ENCODE peak calls at places on chromosomes 4 and X, in ten cellular contexts. G, Q, M, R, Z, L, C, P, W and N are unnamed samples.

GRCh38 chr4:15926486-15926885 is 12.1 kb downstream of the FGFBP1 start:
- DNase-seq in Z (no peak), W (no peak), G (no peak), L (peak; percentile 71), Q (no peak), M (no peak), C (no peak), P (no peak), R (no peak), N (no peak)

GRCh38 chrX:102624105-102624504 is 24.8 kb downstream of the ARMCX5 start:
- DNase-seq in W (no peak), L (no peak), R (peak; percentile 19), Q (no peak), P (no peak), M (no peak), C (no peak), Z (no peak), G (no peak), N (no peak)

GRCh38 chr4:182142146-182143085 is 100.8 kb upstream of the TENM3 start:
- DNase-seq in W (no peak), R (peak; percentile 8), P (no peak), C (peak; percentile 47), Z (no peak), G (peak; percentile 44), Q (no peak), L (no peak), M (no peak), N (no peak)

GRCh38 chrX:109533631-109534030 is 3.0 kb upstream of the NXT2 start:
- DNase-seq in C (no peak), P (no peak), M (no peak), Q (no peak), G (no peak), W (no peak), R (no peak), L (peak; percentile 78), Z (no peak), N (no peak)

GRCh38 chr4:106369456-106370060 is 980 bp upstream of the GIMD1 start:
- DNase-seq in G (peak; percentile 61), C (peak; percentile 51), L (peak; percentile 66), W (peak; percentile 66), P (no peak), Z (no peak), M (no peak), R (peak; percentile 18), Q (peak; percentile 35), N (peak; percentile 80)

GRCh38 chr4:158020175-158020574 is 152.7 kb downstream of the GASK1B start:
- DNase-seq in W (peak; percentile 60), G (peak; percentile 48), C (no peak), P (peak; percentile 79), R (no peak), Q (no peak), M (no peak), Z (no peak), L (peak; percentile 87), N (peak; percentile 90)

GRCh38 chrX:119617511-119618164 is 11.4 kb upstream of the NKRF start:
- DNase-seq in Z (no peak), Q (no peak), W (no peak), M (no peak), P (no peak), G (no peak), C (no peak), R (no peak), L (no peak), N (no peak)

GRCh38 chr4:80471701-80472100 is 136.2 kb downstream of the CFAP299 start:
- DNase-seq in Z (no peak), M (no peak), P (no peak), R (no peak), Q (no peak), L (peak; percentile 13), W (no peak), C (no peak), G (no peak), N (peak; percentile 7)

GRCh38 chr4:38829237-38829636 is 24.6 kb upstream of the TLR1 start:
- DNase-seq in Z (no peak), Q (no peak), L (no peak), C (no peak), R (no peak), G (no peak), M (no peak), P (no peak), W (no peak), N (no peak)

GRCh38 chr4:54971474-54971950 is 153.9 kb downstream of the KDR start:
- DNase-seq in L (peak; percentile 69), Z (no peak), M (no peak), W (peak; percentile 22), Q (no peak), R (peak; percentile 38), C (peak; percentile 38), P (peak; percentile 21), G (peak; percentile 72), N (peak; percentile 18)

GRCh38 chr4:20253799-20254409 is 2.2 kb downstream of the SLIT2 start:
- DNase-seq in Q (no peak), G (peak; percentile 49), L (no peak), W (no peak), P (no peak), C (peak; percentile 30), Z (no peak), R (peak; percentile 40), M (no peak), N (no peak)

GRCh38 chr4:1843852-1844251 is 12.1 kb downstream of the LETM1 start:
- DNase-seq in G (peak; percentile 48), Q (no peak), L (no peak), P (peak; percentile 31), W (no peak), M (no peak), R (peak; percentile 51), Z (no peak), C (no peak), N (no peak)

GRCh38 chrX:39957816-39958561 is 139.8 kb downstream of the BCOR start:
- DNase-seq in W (no peak), Q (no peak), M (no peak), Z (no peak), R (no peak), G (peak; percentile 66), C (no peak), P (no peak), L (peak; percentile 22), N (no peak)

GRCh38 chr4:121053601-121054143 is 18.7 kb downstream of the NDNF start:
- DNase-seq in L (no peak), R (no peak), W (no peak), M (no peak), G (peak; percentile 26), Q (no peak), Z (no peak), P (no peak), C (no peak), N (no peak)

GRCh38 chrX:133633162-133633561 is 217.9 kb upstream of the GPC4 start:
- DNase-seq in L (no peak), G (no peak), R (no peak), C (no peak), Z (no peak), Q (no peak), M (no peak), W (no peak), P (no peak), N (no peak)

GRCh38 chr4:188127157-188127874 is 11.9 kb upstream of the TRIML1 start:
- DNase-seq in C (no peak), Q (no peak), P (no peak), L (no peak), Z (no peak), W (peak; percentile 1), M (no peak), R (peak; percentile 20), G (peak; percentile 72), N (peak; percentile 18)

GRCh38 chr4:108146819-108147218 is 21.9 kb downstream of the LEF1 start:
- DNase-seq in M (no peak), C (no peak), W (no peak), G (no peak), Q (no peak), P (no peak), R (no peak), L (no peak), Z (no peak), N (no peak)